ENCODE peak calls at places on chromosome 11, in four cellular contexts. B is RPMI8226; S is activated CD8-positive, alpha-beta T cell treated with anti-CD3 and anti-CD28 coated beads, Interleukin-2, amount 10 ng/mL, durations not matched to agents 7 days and 5 days; H is kidney. W is an unnamed sample.

GRCh38 chr11:1870326-1870696 is 17.4 kb downstream of the LSP1 start:
- DNase-seq in B (no peak), S (no peak), H (peak), W (no peak)

GRCh38 chr11:102293873-102294601 is 23.2 kb upstream of the BIRC3 start:
- DNase-seq in B (peak), S (peak), H (no peak), W (peak)

GRCh38 chr11:89381094-89381493 is 110.1 kb downstream of the NOX4 start:
- DNase-seq in B (no peak), H (no peak), S (no peak), W (no peak)

GRCh38 chr11:95148938-95149337 is 59.3 kb downstream of the ENDOD1 start:
- DNase-seq in H (no peak), S (no peak), B (no peak), W (no peak)

GRCh38 chr11:43268161-43268560 is 43.6 kb upstream of the API5 start:
- DNase-seq in B (no peak), S (no peak), H (peak), W (no peak)

GRCh38 chr11:3380706-3381570 is 2.0 kb upstream of the ZNF195 start:
- DNase-seq in S (no peak), H (no peak), B (no peak), W (no peak)

GRCh38 chr11:45182902-45183301 is 36.5 kb downstream of the PRDM11 start:
- DNase-seq in B (peak), H (no peak), S (no peak), W (no peak)

GRCh38 chr11:108592591-108593213 is 866 bp downstream of the EXPH5 start:
- DNase-seq in H (peak), S (peak), B (no peak), W (peak)

GRCh38 chr11:11894486-11894885 is 52.7 kb downstream of the USP47 start:
- DNase-seq in H (no peak), B (no peak), S (no peak), W (no peak)

GRCh38 chr11:18706330-18707243 is 8.0 kb downstream of the TMEM86A start:
- DNase-seq in H (peak), S (peak), B (no peak), W (no peak)

GRCh38 chr11:103953797-103954495 is 82.5 kb upstream of the DDI1 start:
- DNase-seq in H (no peak), B (no peak), S (no peak), W (no peak)

GRCh38 chr11:2528301-2529050 is 83.7 kb downstream of the KCNQ1 start:
- DNase-seq in S (no peak), H (peak), B (no peak), W (no peak)

GRCh38 chr11:15967966-15968365 is 388.4 kb downstream of the SOX6 start:
- DNase-seq in H (no peak), B (no peak), S (no peak), W (no peak)

GRCh38 chr11:123536690-123537437 is 106.8 kb downstream of the GRAMD1B start:
- DNase-seq in H (no peak), S (no peak), B (no peak), W (no peak)

GRCh38 chr11:111549869-111550203 is 9.3 kb downstream of the LAYN start:
- DNase-seq in S (no peak), B (no peak), H (no peak), W (no peak)

GRCh38 chr11:112589132-112589531 is 328.5 kb upstream of the PLET1 start:
- DNase-seq in S (no peak), H (no peak), B (no peak), W (no peak)

GRCh38 chr11:76314741-76315090 is 66.2 kb downstream of the THAP12 start:
- DNase-seq in S (no peak), H (peak), B (no peak), W (no peak)

GRCh38 chr11:128963744-128964340 is 21.2 kb upstream of the TP53AIP1 start:
- DNase-seq in S (peak), H (no peak), B (no peak), W (no peak)

GRCh38 chr11:106389096-106389495 is 311.6 kb downstream of the AASDHPPT start:
- DNase-seq in B (no peak), H (no peak), S (no peak), W (no peak)

GRCh38 chr11:80455818-80456217 is 1015.0 kb upstream of the TENM4 start:
- DNase-seq in B (no peak), S (no peak), H (no peak), W (no peak)

GRCh38 chr11:112655386-112655785 is 305.8 kb upstream of the NCAM1 start:
- DNase-seq in S (no peak), B (peak), H (peak), W (no peak)

GRCh38 chr11:122193457-122193856 is 77.4 kb upstream of the BLID start:
- DNase-seq in B (no peak), S (no peak), H (no peak), W (no peak)

GRCh38 chr11:9719949-9720646 is 56.2 kb downstream of the SWAP70 start:
- DNase-seq in S (no peak), B (peak), H (no peak), W (no peak)

GRCh38 chr11:27723685-27724084 is 23.4 kb upstream of the BDNF start:
- DNase-seq in S (no peak), H (no peak), B (no peak), W (no peak)

GRCh38 chr11:114083256-114084252 is 24.0 kb downstream of the ZBTB16 start:
- DNase-seq in B (no peak), H (no peak), S (no peak), W (no peak)

GRCh38 chr11:69044111-69045013 is 4.4 kb upstream of the TPCN2 start:
- DNase-seq in S (peak), H (peak), B (peak), W (peak)

GRCh38 chr11:27468209-27468608 is 4.4 kb downstream of the LGR4 start:
- DNase-seq in B (no peak), H (no peak), S (no peak), W (no peak)

GRCh38 chr11:69080361-69080973 is 31.7 kb downstream of the TPCN2 start:
- DNase-seq in S (peak), B (no peak), H (no peak), W (no peak)

GRCh38 chr11:1459219-1459575 is 27.4 kb downstream of the MOB2 start:
- DNase-seq in H (no peak), B (no peak), S (no peak), W (no peak)

GRCh38 chr11:92451081-92451480 is 226.5 kb downstream of the FAT3 start:
- DNase-seq in B (no peak), S (no peak), H (no peak), W (no peak)